ENCODE peak calls at places on chromosomes 4 and X, in nine cellular contexts. S is suprapubic skin, C is A549, A is spleen, Y is Peyer's patch, W is K562, K is uterus, B is heart left ventricle, E is IMR-90. L is an unnamed sample.

GRCh38 chrX:34470507-34470906 is 186.6 kb downstream of the TMEM47 start:
- DNase-seq in S (no peak), C (no peak), A (no peak), Y (no peak), W (no peak), K (no peak), B (no peak), E (no peak), L (no peak)

GRCh38 chr4:78951862-78952472 is 12.7 kb upstream of the PAQR3 start:
- DNase-seq in S (no peak), C (peak), A (no peak), Y (no peak), W (peak), K (no peak), B (no peak), E (peak), L (no peak)

GRCh38 chr4:23333556-23333945 is 556.3 kb downstream of the PPARGC1A start:
- DNase-seq in S (no peak), C (no peak), A (no peak), Y (no peak), W (no peak), K (no peak), B (no peak), E (peak), L (no peak)

GRCh38 chrX:69282893-69283690 is 117.8 kb upstream of the PJA1 start:
- DNase-seq in S (no peak), C (no peak), A (no peak), Y (no peak), W (peak), K (no peak), B (no peak), E (no peak), L (no peak)

GRCh38 chrX:109890910-109891502 is 111.9 kb upstream of the TMEM164 start:
- DNase-seq in S (no peak), C (peak), A (peak), Y (peak), W (peak), K (peak), B (peak), E (peak), L (peak)

GRCh38 chrX:6266041-6266440 is 37.4 kb upstream of the NLGN4X start:
- DNase-seq in S (no peak), C (no peak), A (no peak), Y (no peak), W (no peak), K (no peak), B (no peak), E (no peak), L (no peak)

GRCh38 chr4:26084414-26084813 is 170.4 kb downstream of the SMIM20 start:
- DNase-seq in S (no peak), C (no peak), A (no peak), Y (no peak), W (no peak), K (no peak), B (no peak), E (no peak), L (no peak)

GRCh38 chr4:106869551-106869950 is 166.6 kb downstream of the DKK2 start:
- DNase-seq in S (no peak), C (no peak), A (no peak), Y (no peak), W (no peak), K (no peak), B (no peak), E (no peak), L (no peak)

GRCh38 chr4:95524722-95525121 is 24.1 kb downstream of the UNC5C start:
- DNase-seq in S (no peak), C (no peak), A (no peak), Y (no peak), W (no peak), K (no peak), B (no peak), E (no peak), L (no peak)

GRCh38 chr4:103786014-103786413 is 66.2 kb upstream of the TACR3 start:
- DNase-seq in S (no peak), C (peak), A (no peak), Y (no peak), W (peak), K (no peak), B (no peak), E (no peak), L (no peak)

GRCh38 chr4:94226763-94227162 is 19.1 kb downstream of the SMARCAD1 start:
- DNase-seq in S (no peak), C (no peak), A (no peak), Y (no peak), W (no peak), K (no peak), B (no peak), E (no peak), L (no peak)

GRCh38 chr4:159267023-159267939 is 164.4 kb downstream of the RAPGEF2 start:
- DNase-seq in S (no peak), C (no peak), A (no peak), Y (no peak), W (no peak), K (no peak), B (no peak), E (peak), L (no peak)

GRCh38 chr4:37389967-37390580 is 145.5 kb downstream of the NWD2 start:
- DNase-seq in S (no peak), C (peak), A (no peak), Y (no peak), W (peak), K (no peak), B (no peak), E (peak), L (no peak)

GRCh38 chr4:3252831-3253641 is 4.1 kb downstream of the MSANTD1 start:
- DNase-seq in S (no peak), C (no peak), A (peak), Y (no peak), W (no peak), K (peak), B (peak), E (no peak), L (peak)

GRCh38 chrX:153818571-153819397 is 11.6 kb downstream of the PDZD4 start:
- DNase-seq in S (no peak), C (no peak), A (peak), Y (peak), W (peak), K (no peak), B (peak), E (no peak), L (no peak)

GRCh38 chr4:155679343-155679742 is 12.7 kb downstream of the GUCY1A1 start:
- DNase-seq in S (no peak), C (no peak), A (no peak), Y (no peak), W (no peak), K (peak), B (no peak), E (peak), L (peak)

GRCh38 chr4:3792813-3793212 is 26.6 kb downstream of the ADRA2C start:
- DNase-seq in S (no peak), C (peak), A (no peak), Y (no peak), W (peak), K (no peak), B (no peak), E (no peak), L (no peak)

GRCh38 chr4:101695176-101695575 is 95.4 kb upstream of the BANK1 start:
- DNase-seq in S (no peak), C (no peak), A (no peak), Y (no peak), W (no peak), K (no peak), B (no peak), E (no peak), L (no peak)

GRCh38 chr4:186726150-186726439 is 2.4 kb upstream of the FAT1 start:
- DNase-seq in S (no peak), C (no peak), A (no peak), Y (no peak), W (no peak), K (no peak), B (no peak), E (no peak), L (no peak)

GRCh38 chr4:186727977-186728519 is 4.4 kb upstream of the FAT1 start:
- DNase-seq in S (no peak), C (peak), A (no peak), Y (no peak), W (peak), K (no peak), B (no peak), E (no peak), L (no peak)

GRCh38 chr4:186725422-186726149 is 1.9 kb upstream of the FAT1 start:
- DNase-seq in S (no peak), C (peak), A (no peak), Y (no peak), W (peak), K (peak), B (peak), E (peak), L (peak)

GRCh38 chr4:186727149-186727976 is 3.7 kb upstream of the FAT1 start:
- DNase-seq in S (no peak), C (peak), A (no peak), Y (no peak), W (no peak), K (no peak), B (no peak), E (peak), L (no peak)

GRCh38 chr4:186726440-186727148 is 2.9 kb upstream of the FAT1 start:
- DNase-seq in S (no peak), C (peak), A (no peak), Y (no peak), W (peak), K (peak), B (peak), E (peak), L (peak)
- TF ChIP-seq POLR2A in S (no peak), C (peak), A (no peak), Y (peak), W (no peak), K (peak), B (peak), E (peak), L (peak)

GRCh38 chrX:98231003-98231402 is 1347.3 kb downstream of the RPA4 start:
- DNase-seq in S (no peak), C (no peak), A (no peak), Y (no peak), W (no peak), K (no peak), B (no peak), E (no peak), L (no peak)
- TF ChIP-seq POLR2A in S (no peak), C (no peak), A (no peak), Y (no peak), W (no peak), K (no peak), B (no peak), E (no peak), L (no peak)

DNA sequence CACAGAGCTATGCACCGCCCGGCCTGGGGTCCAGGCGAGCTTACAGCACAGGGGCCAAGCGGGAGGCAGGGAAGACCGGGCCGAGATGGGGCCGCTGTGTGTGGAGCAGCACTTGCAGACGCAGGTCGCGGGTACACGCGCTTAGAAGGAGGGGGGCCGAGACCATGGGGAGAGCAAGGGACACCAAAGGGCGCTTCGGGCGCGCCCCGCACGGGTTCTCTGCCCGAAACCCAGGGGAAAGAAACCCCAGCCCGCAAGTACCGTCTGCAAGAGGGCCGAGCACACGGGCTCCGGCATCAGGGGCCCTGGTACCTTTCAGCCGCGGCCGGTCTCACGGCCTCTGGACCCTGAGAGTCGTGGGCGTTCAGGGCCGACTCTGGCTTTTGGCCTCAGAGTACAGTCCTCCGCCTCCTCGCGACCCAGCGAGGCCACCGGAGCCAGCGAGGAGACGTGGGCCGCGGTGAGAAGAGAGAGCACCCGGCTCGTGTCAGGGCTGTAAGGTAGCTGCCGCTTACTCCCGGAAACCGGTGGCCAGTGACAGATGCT is 337 bp downstream of the EOLA2 start:
- DNase-seq in S (no peak), C (peak), A (peak), Y (peak), W (peak), K (peak), B (no peak), E (peak), L (peak)
- TF ChIP-seq POLR2A in S (no peak), C (no peak), A (no peak), Y (no peak), W (no peak), K (no peak), B (no peak), E (peak), L (peak)

GRCh38 chr4:40200881-40201797 is 4.3 kb downstream of the RHOH start:
- DNase-seq in S (no peak), C (peak), A (no peak), Y (no peak), W (peak), K (no peak), B (no peak), E (peak), L (no peak)

GRCh38 chr4:40197879-40198689 is 1.3 kb downstream of the RHOH start:
- DNase-seq in S (no peak), C (no peak), A (no peak), Y (no peak), W (peak), K (no peak), B (no peak), E (no peak), L (no peak)

GRCh38 chr4:40201898-40202297 is 5.1 kb downstream of the RHOH start:
- DNase-seq in S (no peak), C (no peak), A (no peak), Y (no peak), W (no peak), K (no peak), B (no peak), E (no peak), L (no peak)

GRCh38 chr4:40199179-40199670 is 2.4 kb downstream of the RHOH start:
- DNase-seq in S (no peak), C (no peak), A (no peak), Y (no peak), W (peak), K (no peak), B (no peak), E (no peak), L (no peak)

DNA sequence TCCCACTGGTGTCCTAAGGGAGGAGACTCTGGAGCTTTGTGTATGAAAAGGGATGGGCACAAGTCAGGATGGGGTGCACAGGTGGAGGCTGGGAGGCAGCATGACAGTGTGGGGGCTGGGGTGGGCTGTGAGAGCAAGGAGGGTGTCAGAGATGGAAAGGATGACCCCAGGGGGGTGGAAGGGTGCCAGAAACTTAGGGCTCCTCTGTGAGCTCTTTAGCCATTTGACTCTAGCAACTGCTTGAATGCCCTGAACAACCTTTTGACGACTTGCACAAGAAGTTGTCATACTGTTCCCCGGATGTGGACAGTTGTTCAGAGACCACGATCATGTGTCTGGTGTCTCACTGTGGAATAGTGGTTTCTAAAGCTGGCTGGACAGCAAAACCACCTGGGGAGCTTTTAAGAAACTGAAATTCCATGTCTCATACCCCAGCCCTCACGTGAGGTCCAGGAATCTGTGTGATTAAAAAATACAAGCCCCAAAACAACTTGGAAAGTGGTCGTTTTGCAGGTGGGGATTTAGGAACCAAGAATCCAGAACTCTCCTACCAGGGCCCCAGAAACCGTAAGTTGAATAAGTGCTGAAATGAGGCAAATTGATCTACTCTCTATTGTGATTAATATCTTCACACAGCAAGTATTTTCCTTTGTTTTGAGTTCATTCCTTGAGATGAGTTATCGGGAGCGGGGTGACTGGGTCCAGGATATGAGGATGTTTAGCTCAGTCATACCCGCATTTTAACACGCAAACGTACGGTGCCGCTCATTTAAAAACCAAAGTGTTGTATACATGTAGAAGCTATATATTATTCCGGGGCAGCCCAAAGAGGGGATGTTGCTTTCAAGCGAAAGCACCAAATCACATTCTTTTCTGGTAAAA is 3.4 kb downstream of the RHOH start:
- DNase-seq in S (no peak), C (no peak), A (no peak), Y (peak), W (peak), K (peak), B (no peak), E (peak), L (no peak)
- TF ChIP-seq POLR2A in S (no peak), C (no peak), A (peak), Y (peak), W (no peak), K (no peak), B (no peak), E (no peak), L (no peak)

DNA sequence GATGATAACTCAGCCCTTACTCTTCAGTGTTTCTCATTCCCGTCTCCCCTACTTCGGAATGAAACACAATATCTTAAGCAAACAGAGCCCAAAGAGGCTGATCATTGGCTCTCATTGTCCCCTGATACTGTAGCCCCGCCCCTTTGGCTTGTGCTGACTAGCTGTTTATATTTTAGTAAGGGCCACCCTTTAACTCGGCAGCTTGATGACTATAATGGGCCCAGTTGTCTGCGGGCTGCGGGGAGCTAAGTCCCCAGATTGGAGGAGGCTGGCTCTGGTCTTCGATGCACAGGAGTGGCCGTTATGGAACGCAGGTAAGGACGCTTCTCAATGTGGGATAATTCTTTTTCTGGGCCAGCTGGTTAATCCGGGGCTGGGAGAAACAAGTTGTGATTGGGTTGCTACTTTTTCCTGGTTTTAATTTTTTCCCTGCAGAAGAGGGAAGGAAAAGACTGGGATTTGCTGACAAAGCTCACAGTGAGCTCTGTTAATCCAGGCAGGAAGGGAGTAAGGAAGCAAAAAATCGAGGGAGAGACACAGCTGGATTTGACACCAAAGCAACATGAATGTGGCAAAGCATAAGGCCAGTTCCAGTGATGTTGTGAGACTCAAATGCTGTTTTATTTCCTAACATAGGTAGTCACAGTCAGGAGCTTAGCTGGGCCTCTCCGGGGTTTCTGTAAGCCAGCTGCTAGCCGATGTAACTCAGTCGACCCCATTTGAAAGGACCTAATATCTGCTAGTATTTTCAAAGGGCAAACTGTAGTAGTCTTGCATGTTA is at the start of gene TRIM2:
- DNase-seq in S (peak), C (no peak), A (no peak), Y (peak), W (peak), K (peak), B (peak), E (peak), L (peak)
- TF ChIP-seq POLR2A in S (no peak), C (no peak), A (peak), Y (peak), W (no peak), K (peak), B (peak), E (no peak), L (no peak)

GRCh38 chrX:54529166-54529558 is 857 bp upstream of the GNL3L start:
- DNase-seq in S (no peak), C (no peak), A (no peak), Y (no peak), W (peak), K (no peak), B (no peak), E (no peak), L (no peak)

GRCh38 chrX:54534271-54534670 is 4.3 kb downstream of the GNL3L start:
- DNase-seq in S (no peak), C (no peak), A (no peak), Y (no peak), W (no peak), K (no peak), B (no peak), E (no peak), L (no peak)

GRCh38 chrX:54530358-54530900 is 410 bp downstream of the GNL3L start:
- DNase-seq in S (no peak), C (no peak), A (no peak), Y (no peak), W (peak), K (no peak), B (no peak), E (no peak), L (no peak)

DNA sequence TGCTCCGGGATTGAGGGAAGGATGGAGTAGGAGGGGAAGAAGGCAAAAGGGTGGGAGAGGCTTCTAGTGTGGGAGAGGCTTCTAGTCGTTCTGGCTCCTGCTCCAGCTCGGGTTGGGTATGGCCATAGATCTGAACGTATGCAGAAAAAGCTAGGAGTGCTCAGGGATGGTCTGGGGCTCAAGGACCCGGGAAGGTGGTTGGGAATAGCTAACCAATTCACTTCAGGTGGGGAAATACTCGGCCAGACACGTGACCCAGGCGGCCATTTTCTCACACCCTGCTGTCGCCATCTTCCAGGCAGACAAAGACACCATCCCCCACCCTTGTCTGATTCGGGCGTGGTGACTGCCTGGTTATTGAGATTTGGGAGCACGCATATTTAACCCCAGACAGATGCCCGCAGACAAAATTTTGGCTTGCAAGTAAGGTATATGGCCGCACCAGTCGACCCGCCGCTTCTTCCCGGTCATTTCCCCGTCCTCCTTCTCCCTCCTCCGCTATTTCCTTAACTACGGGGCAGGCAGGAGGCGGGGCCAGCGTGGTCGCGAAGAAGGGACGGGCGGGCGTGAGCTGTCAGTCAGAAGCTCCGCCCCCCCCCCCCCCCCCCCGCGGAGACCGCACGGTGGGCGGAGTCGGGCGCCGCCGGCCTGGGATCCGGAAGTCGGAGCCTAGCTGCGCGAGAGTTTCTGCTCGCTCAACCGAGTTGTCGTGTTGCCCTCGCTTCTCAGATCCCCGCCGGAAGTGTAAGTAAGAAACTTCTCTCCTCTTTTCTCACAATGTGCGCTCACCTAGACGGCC is at the start of gene GNL3L:
- DNase-seq in S (peak), C (peak), A (peak), Y (peak), W (peak), K (peak), B (peak), E (peak), L (peak)
- TF ChIP-seq POLR2A in S (no peak), C (peak), A (no peak), Y (peak), W (peak), K (peak), B (peak), E (peak), L (no peak)